ENCODE peak calls at places on chromosomes 2 and 18, in nine cellular contexts. H, F, D, C, X, Q, N, B and E are unnamed samples.

GRCh38 chr18:3273042-3273441 is 11.1 kb downstream of the MYL12B start:
- DNase-seq in H (no peak), F (no peak), D (no peak), C (no peak), X (no peak), Q (no peak), N (no peak), B (no peak), E (no peak)

GRCh38 chr2:98436734-98437133 is 7.9 kb upstream of the INPP4A start:
- DNase-seq in H (no peak), F (no peak), D (no peak), C (no peak), X (no peak), Q (no peak), N (peak; percentile 67), B (no peak), E (no peak)

GRCh38 chr2:98465456-98466201 is 21.0 kb downstream of the INPP4A start:
- DNase-seq in H (no peak), F (peak; percentile 59), D (no peak), C (no peak), X (no peak), Q (no peak), N (peak; percentile 81), B (no peak), E (peak; percentile 86)

GRCh38 chr2:13005761-13006336 is 289.1 kb downstream of the TRIB2 start:
- DNase-seq in H (no peak), F (no peak), D (no peak), C (no peak), X (no peak), Q (no peak), N (peak; percentile 16), B (no peak), E (no peak)

GRCh38 chr18:11794195-11794594 is 57.0 kb upstream of the CHMP1B start:
- DNase-seq in H (no peak), F (no peak), D (no peak), C (no peak), X (no peak), Q (no peak), N (no peak), B (no peak), E (no peak)

GRCh38 chr2:47620717-47621437 is 162.1 kb upstream of the MSH6 start:
- DNase-seq in H (no peak), F (no peak), D (no peak), C (no peak), X (no peak), Q (no peak), N (no peak), B (no peak), E (no peak)

GRCh38 chr2:78355967-78356366 is 669.5 kb upstream of the REG3G start:
- DNase-seq in H (no peak), F (no peak), D (no peak), C (no peak), X (no peak), Q (no peak), N (no peak), B (no peak), E (peak; percentile 16)

GRCh38 chr2:152402780-152403388 is 67.9 kb downstream of the FMNL2 start:
- DNase-seq in H (no peak), F (no peak), D (no peak), C (no peak), X (no peak), Q (no peak), N (no peak), B (no peak), E (no peak)

GRCh38 chr18:36186461-36187137 is 698 bp upstream of the MOCOS start:
- DNase-seq in H (peak; percentile 55), F (peak; percentile 39), D (no peak), C (no peak), X (no peak), Q (peak; percentile 22), N (peak; percentile 39), B (peak; percentile 26), E (no peak)

GRCh38 chr2:42795275-42795674 is 2.9 kb upstream of the HAAO start:
- DNase-seq in H (no peak), F (no peak), D (no peak), C (no peak), X (no peak), Q (no peak), N (no peak), B (no peak), E (no peak)

GRCh38 chr2:42795871-42796301 is 3.5 kb upstream of the HAAO start:
- DNase-seq in H (no peak), F (no peak), D (no peak), C (no peak), X (peak; percentile 68), Q (no peak), N (no peak), B (no peak), E (peak; percentile 62)

GRCh38 chr2:42792583-42793313 is at the start of gene HAAO:
- DNase-seq in H (peak; percentile 78), F (peak; percentile 63), D (no peak), C (no peak), X (no peak), Q (peak; percentile 75), N (peak; percentile 57), B (peak; percentile 50), E (no peak)

GRCh38 chr2:42793314-42794270 is 1.2 kb upstream of the HAAO start:
- DNase-seq in H (peak; percentile 58), F (no peak), D (no peak), C (no peak), X (no peak), Q (no peak), N (peak; percentile 62), B (no peak), E (no peak)

DNA sequence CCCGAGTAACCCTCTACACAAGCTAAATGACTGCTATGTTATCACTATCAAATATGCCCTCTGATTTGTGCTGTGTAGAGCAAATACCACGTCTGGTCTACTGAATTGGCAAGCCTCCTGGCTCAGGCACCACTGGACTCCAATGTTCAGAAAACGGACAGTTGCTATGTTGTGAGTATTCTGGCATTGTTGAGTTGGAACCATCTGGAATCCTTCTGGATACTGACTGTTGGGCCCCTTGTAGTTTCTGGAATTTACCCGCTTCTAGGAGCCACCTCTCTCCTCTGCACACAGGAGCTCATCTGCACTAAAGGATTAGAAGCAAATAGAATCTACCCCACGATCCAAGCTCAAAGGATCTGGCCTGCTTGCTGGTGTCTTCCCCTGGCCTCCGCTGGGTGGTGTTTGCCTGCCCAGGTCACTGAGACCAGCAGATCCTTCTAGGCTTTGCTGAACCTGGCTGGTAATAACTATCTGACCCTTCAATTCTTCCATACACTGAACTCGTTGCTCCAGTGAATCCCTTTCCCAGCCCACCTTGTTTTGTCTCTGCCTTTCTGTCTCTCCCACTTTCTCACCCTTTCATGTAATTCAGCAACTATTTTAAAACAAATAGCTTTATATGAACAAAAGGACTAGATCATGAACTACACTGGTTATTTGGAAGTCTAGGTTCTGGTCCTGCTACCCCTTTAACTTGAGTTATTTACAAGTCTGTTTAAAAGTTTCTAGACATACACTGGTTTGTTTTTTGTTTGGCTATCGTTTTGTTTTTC is 2.1 kb upstream of the HAAO start:
- DNase-seq in H (no peak), F (no peak), D (no peak), C (no peak), X (no peak), Q (peak; percentile 28), N (no peak), B (peak; percentile 50), E (peak; percentile 83)
- TF ChIP-seq CTCF in H (no peak), F (peak; percentile 31), D (peak; percentile 9), C (peak; percentile 19), X (peak; percentile 31), Q (peak; percentile 25), N (peak; percentile 11), B (no peak), E (peak; percentile 84)

DNA sequence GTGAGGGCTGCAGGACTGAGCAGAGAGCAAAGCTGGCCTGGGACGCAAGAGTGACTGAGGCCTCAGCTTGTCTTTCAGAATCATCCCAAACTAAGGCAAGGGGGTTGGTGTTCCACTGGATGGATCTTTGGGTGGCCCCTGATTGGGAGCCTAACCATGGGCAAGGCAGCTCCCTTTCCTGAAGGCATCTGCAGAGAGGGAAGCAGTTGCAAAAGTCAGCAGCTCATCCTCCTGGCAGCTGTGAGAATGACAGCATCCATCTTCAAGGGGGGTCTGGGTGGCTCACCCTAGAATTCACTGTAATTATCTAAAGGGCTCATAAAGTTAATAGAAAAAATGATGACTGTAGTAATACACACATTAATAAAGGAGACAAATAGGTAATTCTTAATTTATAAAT is 46.5 kb upstream of the RAB31 start:
- DNase-seq in H (no peak), F (no peak), D (no peak), C (no peak), X (no peak), Q (no peak), N (no peak), B (no peak), E (no peak)
- TF ChIP-seq CTCF in H (no peak), F (no peak), D (peak; percentile 34), C (peak; percentile 49), X (peak; percentile 44), Q (no peak), N (no peak), B (no peak), E (peak; percentile 27)

GRCh38 chr2:217872319-217872718 is 130.5 kb downstream of the TNS1 start:
- DNase-seq in H (no peak), F (no peak), D (no peak), C (no peak), X (no peak), Q (no peak), N (no peak), B (no peak), E (no peak)
- TF ChIP-seq CTCF in H (no peak), F (no peak), D (no peak), C (no peak), X (peak; percentile 26), Q (no peak), N (no peak), B (peak; percentile 35), E (no peak)

GRCh38 chr2:170518911-170519310 is 196.2 kb upstream of the SP5 start:
- DNase-seq in H (no peak), F (no peak), D (no peak), C (no peak), X (no peak), Q (no peak), N (no peak), B (no peak), E (no peak)

GRCh38 chr2:170524828-170525565 is 190.1 kb upstream of the SP5 start:
- DNase-seq in H (no peak), F (no peak), D (no peak), C (no peak), X (no peak), Q (no peak), N (no peak), B (no peak), E (no peak)

GRCh38 chr2:170525566-170525900 is 189.6 kb upstream of the SP5 start:
- DNase-seq in H (no peak), F (peak; percentile 79), D (peak; percentile 79), C (peak; percentile 77), X (peak; percentile 86), Q (no peak), N (peak; percentile 38), B (no peak), E (no peak)

GRCh38 chr2:170521299-170521698 is 193.8 kb upstream of the SP5 start:
- DNase-seq in H (no peak), F (no peak), D (no peak), C (no peak), X (no peak), Q (no peak), N (no peak), B (no peak), E (no peak)

DNA sequence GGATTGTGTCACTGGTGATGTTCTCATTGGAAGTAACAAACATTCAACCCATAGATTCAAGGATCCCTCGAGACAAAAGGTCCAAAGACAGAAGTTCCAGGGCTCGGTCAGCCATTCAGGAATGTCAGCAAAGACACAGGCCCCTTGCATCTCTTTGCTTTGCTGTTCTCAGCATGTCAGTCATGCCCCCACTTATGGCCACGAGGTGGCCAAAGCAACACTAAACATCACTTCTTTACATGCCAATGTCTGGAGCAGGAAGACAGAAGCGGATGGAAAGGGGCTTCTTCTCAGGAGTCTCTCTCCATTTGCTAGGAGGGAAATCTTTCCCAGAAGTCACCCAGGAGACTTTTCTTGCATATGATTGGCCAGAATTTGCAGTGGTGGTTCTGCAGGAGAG is 191.6 kb upstream of the SP5 start:
- DNase-seq in H (no peak), F (no peak), D (no peak), C (no peak), X (no peak), Q (no peak), N (no peak), B (no peak), E (no peak)
- TF ChIP-seq CTCF in H (no peak), F (no peak), D (no peak), C (no peak), X (no peak), Q (no peak), N (no peak), B (no peak), E (no peak)